ENCODE peak calls at places on chromosomes 16 and 17, in six cellular contexts. H, G, S, B, E and V are unnamed samples.

GRCh38 chr17:42803074-42803883 is 4.6 kb downstream of the CNTD1 start:
- DNase-seq in H (peak), G (no peak), S (no peak), B (no peak), E (no peak), V (no peak)

GRCh38 chr17:17590141-17590735 is 1.3 kb downstream of the PEMT start:
- DNase-seq in H (no peak), G (no peak), S (no peak), B (no peak), E (no peak), V (no peak)

GRCh38 chr16:1258218-1258587 is 2.3 kb downstream of the TPSD1 start:
- DNase-seq in H (no peak), G (no peak), S (no peak), B (no peak), E (no peak), V (no peak)

GRCh38 chr17:81558941-81559806 is 7.0 kb upstream of the FAAP100 start:
- DNase-seq in H (peak), G (no peak), S (no peak), B (no peak), E (no peak), V (no peak)

GRCh38 chr17:77948690-77949114 is 9.8 kb upstream of the TNRC6C start:
- DNase-seq in H (peak), G (no peak), S (peak), B (peak), E (no peak), V (peak)

GRCh38 chr16:2524339-2524938 is 4.3 kb downstream of the AMDHD2 start:
- DNase-seq in H (no peak), G (no peak), S (no peak), B (no peak), E (no peak), V (no peak)

GRCh38 chr16:56357765-56358322 is 67.5 kb downstream of the AMFR start:
- DNase-seq in H (peak), G (peak), S (no peak), B (peak), E (no peak), V (peak)

GRCh38 chr17:31935512-31935911 is 1.3 kb upstream of the SUZ12 start:
- DNase-seq in H (no peak), G (no peak), S (no peak), B (no peak), E (no peak), V (no peak)

GRCh38 chr16:12586701-12587100 is 217.0 kb downstream of the CPPED1 start:
- DNase-seq in H (no peak), G (peak), S (no peak), B (no peak), E (no peak), V (no peak)

GRCh38 chr17:39662551-39663339 is 2.4 kb upstream of the TCAP start:
- DNase-seq in H (no peak), G (no peak), S (no peak), B (no peak), E (no peak), V (no peak)

GRCh38 chr16:70391881-70392481 is 45.3 kb downstream of the DDX19A start:
- DNase-seq in H (no peak), G (no peak), S (peak), B (peak), E (peak), V (no peak)

GRCh38 chr16:23608194-23608593 is 12.1 kb upstream of the NDUFAB1 start:
- DNase-seq in H (no peak), G (no peak), S (no peak), B (no peak), E (no peak), V (no peak)

GRCh38 chr16:78240459-78241222 is 141.2 kb downstream of the WWOX start:
- DNase-seq in H (no peak), G (no peak), S (no peak), B (no peak), E (no peak), V (no peak)

GRCh38 chr17:42135664-42136653 is 13.4 kb downstream of the HSPB9 start:
- DNase-seq in H (peak), G (no peak), S (no peak), B (no peak), E (peak), V (no peak)

GRCh38 chr17:48215583-48216139 is 108.1 kb downstream of the SNX11 start:
- DNase-seq in H (peak), G (no peak), S (no peak), B (no peak), E (no peak), V (peak)

GRCh38 chr16:14088155-14088753 is 17.1 kb downstream of the MRTFB start:
- DNase-seq in H (no peak), G (no peak), S (no peak), B (no peak), E (no peak), V (no peak)